ENCODE peak calls at places on chromosome 11, in four cellular contexts. E is GM23248; K is H9; V is effector memory CD4-positive, alpha-beta T cell. C is an unnamed sample.

GRCh38 chr11:118740892-118741291 is 50.1 kb downstream of the DDX6 start:
- DNase-seq in E (no peak), K (no peak), V (no peak), C (no peak)

GRCh38 chr11:26931248-26931631 is 62.7 kb upstream of the FIBIN start:
- DNase-seq in K (no peak), V (no peak), E (peak; percentile 52), C (no peak)

GRCh38 chr11:96567193-96567592 is 177.4 kb downstream of the JRKL start:
- DNase-seq in V (no peak), K (no peak), E (peak; percentile 5), C (no peak)

GRCh38 chr11:68780829-68781228 is 29.5 kb upstream of the TESMIN start:
- DNase-seq in V (no peak), E (no peak), K (peak; percentile 83), C (no peak)

GRCh38 chr11:70782401-70782913 is 384.1 kb downstream of the CTTN start:
- DNase-seq in V (no peak), K (no peak), E (no peak), C (no peak)

GRCh38 chr11:113401718-113402117 is 14.1 kb downstream of the ANKK1 start:
- DNase-seq in K (no peak), V (no peak), E (peak; percentile 47), C (no peak)

GRCh38 chr11:94134651-94135512 is 6.2 kb downstream of the PANX1 start:
- DNase-seq in V (no peak), E (peak; percentile 98), K (no peak), C (no peak)

GRCh38 chr11:46895821-46896220 is 22.5 kb downstream of the LRP4 start:
- DNase-seq in K (no peak), E (peak; percentile 33), V (no peak), C (no peak)

GRCh38 chr11:62948765-62949320 is 27.7 kb upstream of the CHRM1 start:
- DNase-seq in K (no peak), V (no peak), E (no peak), C (no peak)

GRCh38 chr11:124113890-124114289 is 1.4 kb upstream of the VWA5A start:
- DNase-seq in V (no peak), E (peak; percentile 31), K (no peak), C (no peak)

GRCh38 chr11:106827687-106828086 is 190.6 kb downstream of the GUCY1A2 start:
- DNase-seq in K (no peak), E (no peak), V (no peak), C (no peak)

GRCh38 chr11:106828976-106829375 is 189.3 kb downstream of the GUCY1A2 start:
- DNase-seq in E (no peak), K (no peak), V (no peak), C (no peak)

GRCh38 chr11:106828576-106828975 is 189.7 kb downstream of the GUCY1A2 start:
- DNase-seq in E (no peak), V (no peak), K (no peak), C (no peak)
- H3K9me3 ChIP-seq in E (no peaks in the 10 kb centered on the region), V (no peaks in the 10 kb centered on the region), K (no peaks in the 10 kb centered on the region), C (no peaks in the 10 kb centered on the region)

GRCh38 chr11:17408641-17409040 is 20.2 kb upstream of the KCNJ11 start:
- DNase-seq in K (no peak), E (no peak), V (no peak), C (no peak)
- H3K9me3 ChIP-seq in K (no peaks in the 10 kb centered on the region), E (no peaks in the 10 kb centered on the region), V (no peaks in the 10 kb centered on the region), C (no peaks in the 10 kb centered on the region)

GRCh38 chr11:122820158-122820557 is 18.1 kb upstream of the CRTAM start:
- DNase-seq in K (no peak), E (no peak), V (no peak), C (no peak)
- H3K9me3 ChIP-seq in K (peaks cover 19% of the 10 kb centered on the region), E (no peaks in the 10 kb centered on the region), V (peaks cover 8% of the 10 kb centered on the region), C (no peaks in the 10 kb centered on the region)

GRCh38 chr11:125199915-125200314 is 35.4 kb downstream of the PKNOX2 start:
- DNase-seq in E (no peak), K (no peak), V (no peak), C (no peak)

GRCh38 chr11:125202362-125202880 is 37.9 kb downstream of the PKNOX2 start:
- DNase-seq in V (no peak), K (no peak), E (no peak), C (no peak)

GRCh38 chr11:125202977-125203376 is 38.4 kb downstream of the PKNOX2 start:
- DNase-seq in E (no peak), K (no peak), V (no peak), C (no peak)

GRCh38 chr11:125201525-125202121 is 37.1 kb downstream of the PKNOX2 start:
- DNase-seq in K (no peak), E (no peak), V (no peak), C (no peak)

DNA sequence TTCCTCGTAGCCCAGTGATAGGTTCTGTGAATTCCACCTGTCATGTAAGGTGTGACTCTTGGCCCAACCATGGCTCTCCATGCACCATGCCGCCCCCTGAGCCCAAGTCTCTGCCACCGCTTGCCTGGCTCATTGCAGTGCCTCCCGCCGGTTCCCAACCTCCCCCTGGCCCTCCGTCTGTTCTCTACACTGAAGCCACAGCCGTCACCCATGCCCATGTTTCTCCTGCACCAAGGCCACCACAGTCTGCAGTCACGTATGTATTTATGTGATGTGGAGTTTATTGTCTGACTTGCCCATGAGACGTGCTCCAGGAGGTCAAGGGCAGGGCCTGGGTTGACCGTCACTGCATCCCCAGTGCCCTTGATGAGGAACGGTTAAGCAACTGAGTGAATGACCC is 35.9 kb downstream of the PKNOX2 start:
- DNase-seq in K (no peak), E (no peak), V (no peak), C (no peak)
- H3K9me3 ChIP-seq in K (no peaks in the 10 kb centered on the region), E (no peaks in the 10 kb centered on the region), V (no peaks in the 10 kb centered on the region), C (no peaks in the 10 kb centered on the region)

DNA sequence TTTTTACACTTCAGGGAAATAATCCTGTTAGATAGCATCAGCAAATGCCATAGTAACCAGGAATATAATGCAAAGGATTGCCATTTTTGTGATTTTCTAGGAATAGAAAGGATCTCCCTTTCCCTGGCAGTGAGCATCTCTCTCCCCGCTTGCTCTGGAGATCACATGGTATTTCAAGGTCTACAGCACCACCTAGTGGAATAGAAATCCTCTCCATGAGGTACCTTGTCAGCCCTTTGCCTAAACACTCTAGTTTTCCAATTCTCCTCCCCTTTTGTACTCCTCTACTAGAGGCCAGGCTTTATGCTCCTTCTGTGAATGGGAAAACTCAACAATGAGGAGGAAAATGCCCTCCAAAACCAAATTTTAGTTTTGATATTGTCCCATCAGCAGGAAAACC is 78.4 kb downstream of the XRRA1 start:
- DNase-seq in K (no peak), V (no peak), E (peak; percentile 61), C (no peak)
- H3K9me3 ChIP-seq in K (peaks cover 49% of the 10 kb centered on the region), V (peaks cover 47% of the 10 kb centered on the region), E (no peaks in the 10 kb centered on the region), C (peaks cover 24% of the 10 kb centered on the region)

GRCh38 chr11:55054723-55055122 is 207.2 kb upstream of the TRIM48 start:
- DNase-seq in E (no peak), K (no peak), V (no peak), C (no peak)
- H3K9me3 ChIP-seq in E (no peaks in the 10 kb centered on the region), K (peaks cover 90% of the 10 kb centered on the region), V (peaks cover 5% of the 10 kb centered on the region), C (peaks cover 8% of the 10 kb centered on the region)